ENCODE peak calls at places on chromosomes 5 and 9, in nine cellular contexts. C, Q, X, I, Z, T, B, M and W are unnamed samples.

GRCh38 chr9:69020746-69021145 is 6.8 kb upstream of the PRKACG start:
- DNase-seq in C (no peak), Q (no peak), X (no peak), I (no peak), Z (no peak), T (no peak), B (no peak), M (no peak), W (no peak)

GRCh38 chr9:115213777-115214428 is 95.9 kb upstream of the TNC start:
- DNase-seq in C (peak), Q (no peak), X (no peak), I (peak), Z (no peak), T (no peak), B (no peak), M (peak), W (no peak)

GRCh38 chr5:111857633-111858032 is 100.6 kb upstream of the NREP start:
- DNase-seq in C (peak), Q (no peak), X (no peak), I (no peak), Z (no peak), T (no peak), B (no peak), M (no peak), W (no peak)

GRCh38 chr9:17625644-17626388 is 47.0 kb downstream of the SH3GL2 start:
- DNase-seq in C (no peak), Q (no peak), X (no peak), I (peak), Z (no peak), T (no peak), B (no peak), M (peak), W (no peak)

GRCh38 chr5:35842856-35843255 is 13.8 kb upstream of the IL7R start:
- DNase-seq in C (no peak), Q (no peak), X (no peak), I (no peak), Z (no peak), T (no peak), B (no peak), M (no peak), W (no peak)

GRCh38 chr5:156036640-156037039 is 290.3 kb upstream of the SGCD start:
- DNase-seq in C (peak), Q (no peak), X (no peak), I (no peak), Z (no peak), T (peak), B (peak), M (no peak), W (no peak)

GRCh38 chr5:72749362-72749997 is 67.0 kb upstream of the TNPO1 start:
- DNase-seq in C (no peak), Q (no peak), X (no peak), I (no peak), Z (no peak), T (no peak), B (no peak), M (no peak), W (no peak)

GRCh38 chr5:179801304-179802206 is 5.1 kb downstream of the MGAT4B start:
- DNase-seq in C (peak), Q (peak), X (peak), I (no peak), Z (no peak), T (no peak), B (no peak), M (peak), W (no peak)

GRCh38 chr5:179781846-179782245 is 11.9 kb upstream of the LTC4S start:
- DNase-seq in C (no peak), Q (no peak), X (no peak), I (no peak), Z (no peak), T (no peak), B (no peak), M (no peak), W (no peak)

GRCh38 chr9:130869250-130869649 is 27.4 kb downstream of the QRFP start:
- DNase-seq in C (peak), Q (no peak), X (no peak), I (no peak), Z (no peak), T (no peak), B (no peak), M (peak), W (no peak)

GRCh38 chr5:45779874-45780671 is 83.9 kb upstream of the HCN1 start:
- DNase-seq in C (no peak), Q (no peak), X (no peak), I (no peak), Z (no peak), T (no peak), B (no peak), M (no peak), W (no peak)

GRCh38 chr5:38780950-38781349 is 64.9 kb upstream of the OSMR start:
- DNase-seq in C (peak), Q (no peak), X (no peak), I (peak), Z (no peak), T (peak), B (peak), M (peak), W (no peak)

GRCh38 chr5:4440536-4440935 is 699.6 kb upstream of the ADAMTS16 start:
- DNase-seq in C (no peak), Q (no peak), X (no peak), I (no peak), Z (no peak), T (no peak), B (no peak), M (no peak), W (no peak)

GRCh38 chr5:34706084-34706483 is 50.0 kb downstream of the RAI14 start:
- DNase-seq in C (no peak), Q (no peak), X (no peak), I (no peak), Z (no peak), T (no peak), B (no peak), M (no peak), W (no peak)

GRCh38 chr5:109141499-109142200 is 268.1 kb downstream of the PJA2 start:
- DNase-seq in C (peak), Q (no peak), X (no peak), I (peak), Z (no peak), T (peak), B (no peak), M (peak), W (no peak)

GRCh38 chr9:115855458-115856133 is 298.0 kb upstream of the PAPPA start:
- DNase-seq in C (no peak), Q (no peak), X (no peak), I (no peak), Z (no peak), T (no peak), B (no peak), M (no peak), W (peak)

GRCh38 chr9:78967557-78968212 is 604.1 kb upstream of the TLE4 start:
- DNase-seq in C (peak), Q (no peak), X (no peak), I (no peak), Z (no peak), T (no peak), B (peak), M (no peak), W (no peak)

GRCh38 chr5:112614986-112615385 is 122.7 kb upstream of the APC start:
- DNase-seq in C (no peak), Q (no peak), X (no peak), I (peak), Z (no peak), T (peak), B (no peak), M (no peak), W (no peak)

GRCh38 chr5:42767491-42768105 is 11.0 kb downstream of the CCDC152 start:
- DNase-seq in C (peak), Q (no peak), X (no peak), I (peak), Z (no peak), T (peak), B (no peak), M (peak), W (no peak)

GRCh38 chr5:125525356-125525755 is 778.9 kb upstream of the ZNF608 start:
- DNase-seq in C (peak), Q (no peak), X (no peak), I (peak), Z (no peak), T (peak), B (no peak), M (no peak), W (no peak)

GRCh38 chr9:109780453-109781033 is 545 bp downstream of the PALM2AKAP2 start:
- DNase-seq in C (peak), Q (no peak), X (no peak), I (peak), Z (no peak), T (no peak), B (no peak), M (peak), W (peak)

GRCh38 chr5:176614805-176615478 is 5.0 kb upstream of the GPRIN1 start:
- DNase-seq in C (peak), Q (no peak), X (no peak), I (peak), Z (no peak), T (peak), B (no peak), M (peak), W (no peak)

GRCh38 chr9:136657975-136658848 is 4.5 kb upstream of the EGFL7 start:
- DNase-seq in C (no peak), Q (no peak), X (no peak), I (no peak), Z (no peak), T (no peak), B (no peak), M (no peak), W (no peak)

GRCh38 chr5:139760066-139761056 is 35.2 kb upstream of the PSD2 start:
- DNase-seq in C (peak), Q (no peak), X (no peak), I (peak), Z (no peak), T (no peak), B (no peak), M (peak), W (no peak)

GRCh38 chr5:33148076-33148501 is 292.7 kb upstream of the TARS1 start:
- DNase-seq in C (peak), Q (no peak), X (no peak), I (peak), Z (no peak), T (peak), B (peak), M (peak), W (no peak)

GRCh38 chr5:147901555-147901954 is 4.8 kb downstream of the C5orf46 start:
- DNase-seq in C (peak), Q (no peak), X (no peak), I (no peak), Z (no peak), T (no peak), B (no peak), M (peak), W (no peak)